ENCODE peak calls at places on chromosomes 2 and 18, in nine cellular contexts. U is foreskin melanocyte; L is stimulated activated CD4-positive, alpha-beta T cell treated with anti-CD3 and anti-CD28 coated beads, Interleukin-1b, Interleukin-23, amount 100 ng/mL, for 1 hour; K is anterior cingulate cortex; A is HFFc6; J is T-helper 22 cell; Y is neural crest cell; G is GM13977; X is renal cortical epithelial cell. R is an unnamed sample.

GRCh38 chr18:45384137-45384998 is 230.9 kb upstream of the SLC14A2 start:
- DNase-seq in U (peak), L (no peak), K (peak), A (peak), J (no peak), Y (peak), G (peak), X (peak), R (peak)

GRCh38 chr2:161077367-161078210 is 82.6 kb upstream of the TANK start:
- DNase-seq in U (no peak), L (no peak), K (no peak), A (no peak), J (peak), Y (no peak), G (peak), X (no peak), R (peak)

GRCh38 chr18:4017479-4017878 is 437.6 kb downstream of the DLGAP1 start:
- DNase-seq in U (no peak), L (no peak), K (no peak), A (no peak), J (no peak), Y (no peak), G (peak), X (no peak), R (peak)

GRCh38 chr2:241903121-241904010 is 33.8 kb downstream of the RTP5 start:
- DNase-seq in U (no peak), L (no peak), K (no peak), A (no peak), J (no peak), Y (no peak), G (no peak), X (no peak), R (no peak)

GRCh38 chr2:174248187-174248997 is at the start of gene OLA1:
- DNase-seq in U (peak), L (peak), K (peak), A (peak), J (peak), Y (peak), G (peak), X (peak), R (peak)

GRCh38 chr2:118861741-118862140 is 14.3 kb upstream of the EN1 start:
- DNase-seq in U (no peak), L (no peak), K (no peak), A (no peak), J (no peak), Y (no peak), G (no peak), X (no peak), R (no peak)

GRCh38 chr18:58653814-58654509 is 17.3 kb upstream of the MALT1 start:
- DNase-seq in U (no peak), L (no peak), K (no peak), A (no peak), J (no peak), Y (no peak), G (no peak), X (peak), R (peak)

GRCh38 chr2:67451086-67451832 is 54.1 kb downstream of the ETAA1 start:
- DNase-seq in U (no peak), L (no peak), K (no peak), A (peak), J (no peak), Y (no peak), G (no peak), X (peak), R (peak)

GRCh38 chr2:191631754-191632153 is 46.2 kb upstream of the NABP1 start:
- DNase-seq in U (no peak), L (no peak), K (no peak), A (peak), J (no peak), Y (no peak), G (no peak), X (peak), R (peak)

GRCh38 chr2:70686577-70687460 is 81.2 kb downstream of the ADD2 start:
- DNase-seq in U (peak), L (no peak), K (no peak), A (peak), J (no peak), Y (peak), G (peak), X (peak), R (peak)

GRCh38 chr2:48126180-48126579 is 219.9 kb upstream of the FBXO11 start:
- DNase-seq in U (no peak), L (no peak), K (no peak), A (no peak), J (no peak), Y (no peak), G (no peak), X (peak), R (no peak)

GRCh38 chr2:169640104-169640503 is 54.1 kb downstream of the CFAP210 start:
- DNase-seq in U (no peak), L (no peak), K (no peak), A (no peak), J (no peak), Y (no peak), G (no peak), X (no peak), R (no peak)